ENCODE peak calls at places on chromosomes 4 and X, in eight cellular contexts. One of them, this sample, is unnamed.

GRCh38 chrX:15988661-15989603 is 134.3 kb upstream of the AP1S2 start:
- DNase-seq in A549: no peak
- DNase-seq in H1: no peak
- DNase-seq in HepG2: no peak
- DNase-seq in HCT116: no peak
- DNase-seq in K562: no peak
- DNase-seq in SK-N-SH: no peak
- DNase-seq in GM12878: no peak
- DNase-seq in this sample: peak

GRCh38 chr4:10460313-10461047 is 3.3 kb upstream of the ZNF518B start:
- DNase-seq in A549: no peak
- DNase-seq in H1: no peak
- DNase-seq in HepG2: no peak
- DNase-seq in HCT116: no peak
- DNase-seq in K562: no peak
- DNase-seq in SK-N-SH: no peak
- DNase-seq in GM12878: no peak
- DNase-seq in this sample: no peak

GRCh38 chr4:1601852-1602525 is 82.1 kb downstream of the FAM53A start:
- DNase-seq in A549: no peak
- DNase-seq in H1: no peak
- DNase-seq in HepG2: no peak
- DNase-seq in HCT116: no peak
- DNase-seq in K562: no peak
- DNase-seq in SK-N-SH: no peak
- DNase-seq in GM12878: no peak
- DNase-seq in this sample: no peak

GRCh38 chr4:89111833-89112563 is 665 bp downstream of the TIGD2 start:
- DNase-seq in A549: peak
- DNase-seq in H1: no peak
- DNase-seq in HepG2: peak
- DNase-seq in HCT116: no peak
- DNase-seq in K562: no peak
- DNase-seq in SK-N-SH: peak
- DNase-seq in GM12878: no peak
- DNase-seq in this sample: peak

GRCh38 chr4:39932776-39933402 is 44.8 kb downstream of the PDS5A start:
- DNase-seq in A549: no peak
- DNase-seq in H1: no peak
- DNase-seq in HepG2: no peak
- DNase-seq in HCT116: no peak
- DNase-seq in K562: no peak
- DNase-seq in SK-N-SH: no peak
- DNase-seq in GM12878: no peak
- DNase-seq in this sample: no peak

GRCh38 chrX:10932842-10933440 is 178.2 kb upstream of the HCCS start:
- DNase-seq in A549: no peak
- DNase-seq in H1: no peak
- DNase-seq in HepG2: no peak
- DNase-seq in HCT116: no peak
- DNase-seq in K562: no peak
- DNase-seq in SK-N-SH: peak
- DNase-seq in GM12878: no peak
- DNase-seq in this sample: peak

GRCh38 chr4:67909910-67910905 is 26.4 kb upstream of the TMPRSS11D start:
- DNase-seq in A549: no peak
- DNase-seq in H1: no peak
- DNase-seq in HepG2: peak
- DNase-seq in HCT116: no peak
- DNase-seq in K562: no peak
- DNase-seq in SK-N-SH: no peak
- DNase-seq in GM12878: no peak
- DNase-seq in this sample: peak

GRCh38 chrX:39477438-39478120 is 620.2 kb downstream of the BCOR start:
- DNase-seq in A549: no peak
- DNase-seq in H1: peak
- DNase-seq in HepG2: no peak
- DNase-seq in HCT116: no peak
- DNase-seq in K562: peak
- DNase-seq in SK-N-SH: no peak
- DNase-seq in GM12878: no peak
- DNase-seq in this sample: peak

GRCh38 chr4:54231419-54232150 is 2.5 kb downstream of the PDGFRA start:
- DNase-seq in A549: no peak
- DNase-seq in H1: peak
- DNase-seq in HepG2: no peak
- DNase-seq in HCT116: no peak
- DNase-seq in K562: no peak
- DNase-seq in SK-N-SH: peak
- DNase-seq in GM12878: no peak
- DNase-seq in this sample: no peak

GRCh38 chr4:105894570-105895323 is 524 bp upstream of the NPNT start:
- DNase-seq in A549: no peak
- DNase-seq in H1: peak
- DNase-seq in HepG2: no peak
- DNase-seq in HCT116: peak
- DNase-seq in K562: no peak
- DNase-seq in SK-N-SH: no peak
- DNase-seq in GM12878: no peak
- DNase-seq in this sample: no peak

GRCh38 chr4:71609651-71610050 is 174.2 kb downstream of the GC start:
- DNase-seq in A549: no peak
- DNase-seq in H1: no peak
- DNase-seq in HepG2: no peak
- DNase-seq in HCT116: no peak
- DNase-seq in K562: no peak
- DNase-seq in SK-N-SH: no peak
- DNase-seq in GM12878: no peak
- DNase-seq in this sample: no peak

GRCh38 chr4:71607109-71607508 is 176.8 kb downstream of the GC start:
- DNase-seq in A549: no peak
- DNase-seq in H1: no peak
- DNase-seq in HepG2: no peak
- DNase-seq in HCT116: no peak
- DNase-seq in K562: no peak
- DNase-seq in SK-N-SH: no peak
- DNase-seq in GM12878: no peak
- DNase-seq in this sample: no peak

GRCh38 chr4:71609159-71609558 is 174.7 kb downstream of the GC start:
- DNase-seq in A549: no peak
- DNase-seq in H1: no peak
- DNase-seq in HepG2: no peak
- DNase-seq in HCT116: no peak
- DNase-seq in K562: no peak
- DNase-seq in SK-N-SH: no peak
- DNase-seq in GM12878: no peak
- DNase-seq in this sample: no peak

GRCh38 chr4:71608674-71609062 is 175.2 kb downstream of the GC start:
- DNase-seq in A549: no peak
- DNase-seq in H1: no peak
- DNase-seq in HepG2: no peak
- DNase-seq in HCT116: no peak
- DNase-seq in K562: no peak
- DNase-seq in SK-N-SH: no peak
- DNase-seq in GM12878: no peak
- DNase-seq in this sample: no peak

DNA sequence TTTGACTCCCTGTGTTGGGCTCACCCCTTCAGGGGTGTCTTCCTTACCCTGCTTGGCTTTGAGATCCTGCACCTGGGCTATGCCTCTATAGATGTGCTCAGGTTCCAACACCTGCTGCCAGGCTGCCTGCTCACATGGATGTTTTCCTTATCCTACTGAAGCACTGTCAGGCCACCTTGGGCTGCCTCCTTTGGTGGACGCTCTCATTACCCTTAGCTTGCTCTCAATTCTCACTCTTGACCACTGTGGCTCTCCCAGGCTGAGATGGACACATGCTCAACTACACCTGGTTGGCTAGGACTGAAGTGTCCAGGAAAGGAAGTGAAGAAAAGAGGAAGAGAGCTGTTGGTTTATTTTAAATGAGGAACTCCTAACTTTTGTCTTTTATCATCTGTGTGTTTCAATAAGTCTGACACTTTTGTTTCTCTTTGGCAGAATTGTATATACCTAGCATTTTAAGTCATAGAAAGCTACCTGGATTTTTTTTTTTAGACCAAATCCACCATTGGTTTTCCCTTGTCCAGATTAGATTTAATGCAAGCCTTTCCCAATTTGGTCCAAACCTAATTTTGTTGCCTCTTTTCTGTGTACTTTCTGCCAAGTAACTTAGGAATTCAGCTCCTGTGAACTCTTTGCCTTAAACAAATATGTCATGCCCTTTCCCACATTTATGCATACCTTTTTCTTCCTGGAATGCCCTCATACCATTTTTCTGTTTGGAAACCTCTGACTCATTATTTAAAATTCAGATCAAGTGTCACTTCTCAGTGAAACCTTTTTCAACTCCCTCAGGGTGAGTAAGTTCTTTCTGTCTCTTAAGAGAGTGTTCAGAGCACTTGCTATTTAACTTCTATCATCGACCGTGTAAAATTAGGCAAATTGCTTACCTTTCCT is 175.9 kb downstream of the GC start:
- DNase-seq in A549: peak
- DNase-seq in H1: no peak
- DNase-seq in HepG2: peak
- DNase-seq in HCT116: no peak
- DNase-seq in K562: no peak
- DNase-seq in SK-N-SH: no peak
- DNase-seq in GM12878: no peak
- DNase-seq in this sample: no peak
- H3K27ac ChIP-seq in A549: peak
- H3K27ac ChIP-seq in H1: no peak
- H3K27ac ChIP-seq in HepG2: no peak
- H3K27ac ChIP-seq in HCT116: no peak
- H3K27ac ChIP-seq in K562: no peak
- H3K27ac ChIP-seq in SK-N-SH: no peak
- H3K27ac ChIP-seq in GM12878: no peak
- H3K27ac ChIP-seq in this sample: no peak

DNA sequence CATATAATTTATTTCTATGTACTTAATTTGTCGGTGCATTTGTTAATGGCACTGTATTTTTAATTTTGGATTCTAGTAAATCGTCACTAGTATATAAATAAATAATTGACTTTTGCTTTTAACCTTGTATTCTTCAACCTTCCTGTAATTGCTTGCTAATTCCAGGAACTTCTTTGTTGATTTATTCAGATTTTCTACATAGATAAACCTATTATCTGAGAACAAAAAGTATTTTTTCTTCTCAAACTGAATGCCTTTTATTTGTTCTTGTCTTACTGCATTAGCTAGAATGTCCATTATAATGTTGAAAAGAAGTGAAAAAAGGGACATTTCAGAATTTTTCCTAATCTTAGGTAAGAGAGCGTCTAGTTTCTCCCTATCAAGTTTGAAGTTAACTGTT is 839.1 kb downstream of the SH3BGRL start:
- DNase-seq in A549: no peak
- DNase-seq in H1: no peak
- DNase-seq in HepG2: no peak
- DNase-seq in HCT116: no peak
- DNase-seq in K562: no peak
- DNase-seq in SK-N-SH: no peak
- DNase-seq in GM12878: no peak
- DNase-seq in this sample: no peak
- TF ChIP-seq MAX in A549: no peak
- TF ChIP-seq MAX in H1: no peak
- TF ChIP-seq MAX in HepG2: no peak
- TF ChIP-seq MAX in HCT116: no peak
- TF ChIP-seq MAX in K562: no peak
- TF ChIP-seq MAX in SK-N-SH: no peak
- TF ChIP-seq MAX in GM12878: no peak
- TF ChIP-seq MAX in this sample: no peak

GRCh38 chr4:14855719-14856075 is 146.6 kb upstream of the CPEB2 start:
- DNase-seq in A549: no peak
- DNase-seq in H1: no peak
- DNase-seq in HepG2: no peak
- DNase-seq in HCT116: no peak
- DNase-seq in K562: no peak
- DNase-seq in SK-N-SH: no peak
- DNase-seq in GM12878: no peak
- DNase-seq in this sample: no peak

GRCh38 chr4:14850374-14851097 is 151.7 kb upstream of the CPEB2 start:
- DNase-seq in A549: no peak
- DNase-seq in H1: no peak
- DNase-seq in HepG2: no peak
- DNase-seq in HCT116: no peak
- DNase-seq in K562: no peak
- DNase-seq in SK-N-SH: no peak
- DNase-seq in GM12878: no peak
- DNase-seq in this sample: no peak

GRCh38 chr4:14856076-14856926 is 146.0 kb upstream of the CPEB2 start:
- DNase-seq in A549: peak
- DNase-seq in H1: no peak
- DNase-seq in HepG2: peak
- DNase-seq in HCT116: peak
- DNase-seq in K562: peak
- DNase-seq in SK-N-SH: no peak
- DNase-seq in GM12878: peak
- DNase-seq in this sample: peak

GRCh38 chr4:14856927-14857220 is 145.4 kb upstream of the CPEB2 start:
- DNase-seq in A549: no peak
- DNase-seq in H1: no peak
- DNase-seq in HepG2: no peak
- DNase-seq in HCT116: no peak
- DNase-seq in K562: no peak
- DNase-seq in SK-N-SH: no peak
- DNase-seq in GM12878: no peak
- DNase-seq in this sample: no peak

DNA sequence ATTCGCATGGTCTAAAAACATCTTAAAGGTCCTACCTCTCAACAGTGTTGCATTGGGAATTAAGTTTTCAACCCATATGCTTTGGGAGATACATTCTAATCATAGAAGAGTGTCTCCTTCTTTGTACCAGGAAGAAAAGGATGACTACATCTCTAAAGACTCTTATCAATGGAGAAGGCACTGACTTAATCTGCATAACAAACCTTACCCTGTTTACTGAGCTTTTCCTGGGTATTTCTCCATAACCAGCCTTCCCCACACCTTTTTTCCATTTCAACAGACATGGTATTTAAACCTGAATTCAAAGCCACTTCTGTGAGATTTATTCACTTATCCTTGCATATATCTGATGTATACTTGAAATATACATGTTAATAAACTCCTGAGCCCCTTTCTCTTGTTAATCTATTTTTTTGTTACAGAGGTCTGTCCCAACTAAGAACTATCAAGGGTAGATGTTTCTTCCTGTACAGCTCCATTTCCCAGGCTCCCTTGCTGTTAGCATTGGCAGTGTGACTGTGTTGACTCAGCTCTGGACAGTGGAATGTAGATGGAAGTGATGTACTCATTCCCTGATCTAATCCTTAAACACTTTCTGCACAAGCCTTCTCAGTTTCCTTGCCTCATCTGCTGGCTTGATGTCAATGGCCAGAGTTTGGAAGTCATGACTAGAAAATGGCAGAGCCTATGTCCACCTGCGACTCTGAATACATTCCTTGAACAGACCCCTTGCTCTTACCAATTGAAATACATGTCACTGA is 148.9 kb upstream of the CPEB2 start:
- DNase-seq in A549: no peak
- DNase-seq in H1: no peak
- DNase-seq in HepG2: no peak
- DNase-seq in HCT116: no peak
- DNase-seq in K562: no peak
- DNase-seq in SK-N-SH: no peak
- DNase-seq in GM12878: no peak
- DNase-seq in this sample: no peak
- H3K27ac ChIP-seq in A549: no peak
- H3K27ac ChIP-seq in H1: no peak
- H3K27ac ChIP-seq in HepG2: no peak
- H3K27ac ChIP-seq in HCT116: no peak
- H3K27ac ChIP-seq in K562: no peak
- H3K27ac ChIP-seq in SK-N-SH: peak
- H3K27ac ChIP-seq in GM12878: no peak
- H3K27ac ChIP-seq in this sample: no peak

GRCh38 chr4:52864816-52865215 is 2.7 kb downstream of the RASL11B start:
- DNase-seq in A549: no peak
- DNase-seq in H1: no peak
- DNase-seq in HepG2: no peak
- DNase-seq in HCT116: no peak
- DNase-seq in K562: no peak
- DNase-seq in SK-N-SH: peak
- DNase-seq in GM12878: no peak
- DNase-seq in this sample: peak
- TF ChIP-seq MAX in A549: no peak
- TF ChIP-seq MAX in H1: no peak
- TF ChIP-seq MAX in HepG2: no peak
- TF ChIP-seq MAX in HCT116: no peak
- TF ChIP-seq MAX in K562: no peak
- TF ChIP-seq MAX in SK-N-SH: no peak
- TF ChIP-seq MAX in GM12878: no peak
- TF ChIP-seq MAX in this sample: no peak